ENCODE peak calls at places on chromosome 11, in nine cellular contexts. One of them, this sample, is unnamed.

GRCh38 chr11:17740649-17741235 is 6.2 kb downstream of the KCNC1 start:
- DNase-seq in uterus: no peak
- DNase-seq in H1: no peak
- DNase-seq in transverse colon: no peak
- DNase-seq in Peyer's patch: peak; percentile 23
- DNase-seq in K562: no peak
- DNase-seq in HepG2: no peak
- DNase-seq in heart left ventricle: peak; percentile 25
- DNase-seq in testis: no peak
- DNase-seq in this sample: no peak

GRCh38 chr11:2380807-2381350 is 3.8 kb downstream of the CD81 start:
- DNase-seq in testis: peak; percentile 84
- DNase-seq in heart left ventricle: peak; percentile 89
- DNase-seq in uterus: peak; percentile 56
- DNase-seq in H1: no peak
- DNase-seq in HepG2: no peak
- DNase-seq in K562: no peak
- DNase-seq in Peyer's patch: no peak
- DNase-seq in transverse colon: peak; percentile 70
- DNase-seq in this sample: peak; percentile 88

GRCh38 chr11:76077575-76078150 is 128.6 kb downstream of the WNT11 start:
- DNase-seq in transverse colon: no peak
- DNase-seq in HepG2: no peak
- DNase-seq in uterus: no peak
- DNase-seq in K562: no peak
- DNase-seq in Peyer's patch: no peak
- DNase-seq in H1: no peak
- DNase-seq in heart left ventricle: no peak
- DNase-seq in testis: no peak
- DNase-seq in this sample: peak; percentile 60

GRCh38 chr11:24093410-24093809 is 403.4 kb upstream of the LUZP2 start:
- DNase-seq in transverse colon: no peak
- DNase-seq in uterus: no peak
- DNase-seq in heart left ventricle: no peak
- DNase-seq in testis: no peak
- DNase-seq in Peyer's patch: no peak
- DNase-seq in HepG2: no peak
- DNase-seq in K562: no peak
- DNase-seq in H1: no peak
- DNase-seq in this sample: no peak

GRCh38 chr11:22539851-22540376 is 85.7 kb downstream of the FANCF start:
- DNase-seq in testis: no peak
- DNase-seq in uterus: no peak
- DNase-seq in heart left ventricle: no peak
- DNase-seq in transverse colon: no peak
- DNase-seq in K562: no peak
- DNase-seq in H1: no peak
- DNase-seq in Peyer's patch: no peak
- DNase-seq in HepG2: peak; percentile 9
- DNase-seq in this sample: peak; percentile 3

GRCh38 chr11:131895865-131896264 is 525.5 kb downstream of the NTM start:
- DNase-seq in HepG2: no peak
- DNase-seq in K562: no peak
- DNase-seq in H1: no peak
- DNase-seq in Peyer's patch: no peak
- DNase-seq in heart left ventricle: no peak
- DNase-seq in transverse colon: no peak
- DNase-seq in uterus: no peak
- DNase-seq in testis: no peak
- DNase-seq in this sample: no peak

GRCh38 chr11:65685981-65686380 is 23.3 kb upstream of the RELA start:
- DNase-seq in HepG2: no peak
- DNase-seq in K562: no peak
- DNase-seq in H1: no peak
- DNase-seq in Peyer's patch: no peak
- DNase-seq in transverse colon: no peak
- DNase-seq in testis: peak; percentile 56
- DNase-seq in heart left ventricle: no peak
- DNase-seq in uterus: no peak
- DNase-seq in this sample: no peak

GRCh38 chr11:105489431-105489830 is 120.4 kb upstream of the GRIA4 start:
- DNase-seq in uterus: no peak
- DNase-seq in HepG2: no peak
- DNase-seq in heart left ventricle: no peak
- DNase-seq in H1: no peak
- DNase-seq in testis: no peak
- DNase-seq in transverse colon: no peak
- DNase-seq in K562: no peak
- DNase-seq in Peyer's patch: no peak
- DNase-seq in this sample: no peak

GRCh38 chr11:76335827-76336226 is 45.1 kb downstream of the THAP12 start:
- DNase-seq in H1: no peak
- DNase-seq in transverse colon: no peak
- DNase-seq in K562: no peak
- DNase-seq in Peyer's patch: no peak
- DNase-seq in testis: no peak
- DNase-seq in HepG2: no peak
- DNase-seq in uterus: no peak
- DNase-seq in heart left ventricle: no peak
- DNase-seq in this sample: peak; percentile 47

GRCh38 chr11:77126861-77127673 is 979 bp upstream of the MYO7A start:
- DNase-seq in heart left ventricle: peak; percentile 76
- DNase-seq in uterus: peak; percentile 33
- DNase-seq in Peyer's patch: peak; percentile 83
- DNase-seq in transverse colon: peak; percentile 68
- DNase-seq in K562: peak; percentile 82
- DNase-seq in HepG2: no peak
- DNase-seq in H1: peak; percentile 89
- DNase-seq in testis: peak; percentile 68
- DNase-seq in this sample: peak; percentile 53

GRCh38 chr11:111334495-111335123 is 36.3 kb downstream of the POU2AF3 start:
- DNase-seq in transverse colon: peak; percentile 48
- DNase-seq in K562: no peak
- DNase-seq in testis: no peak
- DNase-seq in HepG2: peak; percentile 99
- DNase-seq in uterus: no peak
- DNase-seq in Peyer's patch: no peak
- DNase-seq in heart left ventricle: no peak
- DNase-seq in H1: no peak
- DNase-seq in this sample: no peak

GRCh38 chr11:69292221-69292648 is 1.7 kb upstream of the MYEOV start:
- DNase-seq in K562: peak; percentile 80
- DNase-seq in testis: no peak
- DNase-seq in H1: peak; percentile 84
- DNase-seq in heart left ventricle: peak; percentile 77
- DNase-seq in HepG2: no peak
- DNase-seq in Peyer's patch: no peak
- DNase-seq in uterus: no peak
- DNase-seq in transverse colon: peak; percentile 50
- DNase-seq in this sample: peak; percentile 80

GRCh38 chr11:2789331-2789730 is 89.5 kb upstream of the KCNQ1OT1 start:
- DNase-seq in H1: peak; percentile 42
- DNase-seq in Peyer's patch: no peak
- DNase-seq in HepG2: no peak
- DNase-seq in K562: no peak
- DNase-seq in testis: no peak
- DNase-seq in heart left ventricle: peak; percentile 28
- DNase-seq in transverse colon: no peak
- DNase-seq in uterus: no peak
- DNase-seq in this sample: no peak

GRCh38 chr11:131372243-131372930 is 2.0 kb downstream of the NTM start:
- DNase-seq in testis: no peak
- DNase-seq in heart left ventricle: no peak
- DNase-seq in K562: no peak
- DNase-seq in H1: no peak
- DNase-seq in uterus: no peak
- DNase-seq in HepG2: no peak
- DNase-seq in Peyer's patch: no peak
- DNase-seq in transverse colon: no peak
- DNase-seq in this sample: no peak

GRCh38 chr11:111601979-111602864 is at the start of gene SIK2:
- DNase-seq in testis: peak; percentile 94
- DNase-seq in Peyer's patch: peak; percentile 96
- DNase-seq in uterus: peak; percentile 94
- DNase-seq in H1: peak; percentile 92
- DNase-seq in heart left ventricle: peak; percentile 97
- DNase-seq in HepG2: peak; percentile 89
- DNase-seq in transverse colon: peak; percentile 95
- DNase-seq in K562: peak; percentile 95
- DNase-seq in this sample: peak; percentile 99

GRCh38 chr11:103035216-103035615 is 56.7 kb downstream of the DCUN1D5 start:
- DNase-seq in heart left ventricle: no peak
- DNase-seq in Peyer's patch: no peak
- DNase-seq in H1: no peak
- DNase-seq in uterus: no peak
- DNase-seq in HepG2: no peak
- DNase-seq in K562: no peak
- DNase-seq in testis: no peak
- DNase-seq in transverse colon: no peak
- DNase-seq in this sample: no peak

GRCh38 chr11:103035656-103036434 is 56.1 kb downstream of the DCUN1D5 start:
- DNase-seq in testis: peak; percentile 49
- DNase-seq in heart left ventricle: no peak
- DNase-seq in uterus: no peak
- DNase-seq in HepG2: peak; percentile 53
- DNase-seq in transverse colon: no peak
- DNase-seq in H1: no peak
- DNase-seq in K562: peak; percentile 49
- DNase-seq in Peyer's patch: no peak
- DNase-seq in this sample: peak; percentile 86

DNA sequence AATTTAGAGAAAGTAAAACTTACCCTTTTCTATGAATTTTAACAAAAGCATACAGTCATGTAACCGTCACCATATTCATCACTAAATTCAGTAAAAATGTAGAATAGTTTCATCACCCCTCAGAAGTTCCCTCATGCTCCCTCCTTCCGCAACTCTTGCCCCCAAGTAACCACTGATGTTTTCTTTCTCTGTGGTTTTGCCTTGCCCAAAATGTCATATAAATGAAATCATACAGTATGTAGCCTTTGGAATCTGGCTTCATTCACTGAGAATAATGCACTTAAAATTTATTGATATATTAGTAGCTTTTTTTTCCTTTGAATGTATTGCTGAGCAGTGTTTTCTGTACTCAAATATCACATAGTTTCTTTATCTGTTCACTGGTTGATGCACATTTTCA is 60.1 kb downstream of the DCUN1D5 start:
- DNase-seq in heart left ventricle: no peak
- DNase-seq in K562: no peak
- DNase-seq in HepG2: no peak
- DNase-seq in testis: no peak
- DNase-seq in transverse colon: no peak
- DNase-seq in Peyer's patch: no peak
- DNase-seq in H1: no peak
- DNase-seq in uterus: no peak
- DNase-seq in this sample: no peak
- H3K4me3 ChIP-seq in heart left ventricle: no peak overlapping the region
- H3K4me3 ChIP-seq in K562: no peak overlapping the region
- H3K4me3 ChIP-seq in HepG2: no peak overlapping the region
- H3K4me3 ChIP-seq in testis: no peak overlapping the region
- H3K4me3 ChIP-seq in transverse colon: no peak overlapping the region
- H3K4me3 ChIP-seq in Peyer's patch: no peak overlapping the region
- H3K4me3 ChIP-seq in H1: no peak overlapping the region
- H3K4me3 ChIP-seq in uterus: no peak overlapping the region
- H3K4me3 ChIP-seq in this sample: no peak overlapping the region

GRCh38 chr11:70812472-70812871 is 414.1 kb downstream of the CTTN start:
- DNase-seq in Peyer's patch: no peak
- DNase-seq in K562: no peak
- DNase-seq in testis: no peak
- DNase-seq in HepG2: no peak
- DNase-seq in heart left ventricle: peak; percentile 23
- DNase-seq in uterus: no peak
- DNase-seq in H1: no peak
- DNase-seq in transverse colon: no peak
- DNase-seq in this sample: no peak
- TF ChIP-seq POLR2A in Peyer's patch: no peak
- TF ChIP-seq POLR2A in K562: no peak
- TF ChIP-seq POLR2A in testis: no peak
- TF ChIP-seq POLR2A in HepG2: no peak
- TF ChIP-seq POLR2A in heart left ventricle: no peak
- TF ChIP-seq POLR2A in uterus: no peak
- TF ChIP-seq POLR2A in H1: no peak
- TF ChIP-seq POLR2A in transverse colon: no peak
- TF ChIP-seq POLR2A in this sample: no peak

DNA sequence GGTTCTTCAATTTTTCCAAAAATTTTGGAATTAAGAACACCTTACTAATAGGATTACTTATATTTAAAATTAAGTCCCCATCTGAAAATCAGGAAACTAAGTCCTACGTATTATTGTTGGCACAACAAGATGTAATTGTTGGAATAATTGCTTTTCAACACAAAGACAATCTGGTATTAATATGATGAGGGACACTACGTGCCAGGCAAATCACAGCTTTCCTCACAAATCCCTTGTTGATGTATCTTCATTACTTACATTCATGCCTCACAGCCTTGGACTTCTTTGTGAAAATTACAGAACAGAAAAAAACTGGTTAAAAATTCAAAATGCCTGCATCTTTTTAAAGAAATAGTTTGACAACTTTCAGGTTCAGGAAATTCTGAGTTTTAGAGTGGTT is 23.2 kb upstream of the CCDC34 start:
- DNase-seq in HepG2: no peak
- DNase-seq in heart left ventricle: no peak
- DNase-seq in Peyer's patch: no peak
- DNase-seq in H1: no peak
- DNase-seq in K562: no peak
- DNase-seq in uterus: no peak
- DNase-seq in transverse colon: no peak
- DNase-seq in testis: no peak
- DNase-seq in this sample: no peak
- H3K4me3 ChIP-seq in HepG2: no peak overlapping the region
- H3K4me3 ChIP-seq in heart left ventricle: no peak overlapping the region
- H3K4me3 ChIP-seq in Peyer's patch: no peak overlapping the region
- H3K4me3 ChIP-seq in H1: no peak overlapping the region
- H3K4me3 ChIP-seq in K562: no peak overlapping the region
- H3K4me3 ChIP-seq in uterus: no peak overlapping the region
- H3K4me3 ChIP-seq in transverse colon: no peak overlapping the region
- H3K4me3 ChIP-seq in testis: no peak overlapping the region
- H3K4me3 ChIP-seq in this sample: no peak overlapping the region

DNA sequence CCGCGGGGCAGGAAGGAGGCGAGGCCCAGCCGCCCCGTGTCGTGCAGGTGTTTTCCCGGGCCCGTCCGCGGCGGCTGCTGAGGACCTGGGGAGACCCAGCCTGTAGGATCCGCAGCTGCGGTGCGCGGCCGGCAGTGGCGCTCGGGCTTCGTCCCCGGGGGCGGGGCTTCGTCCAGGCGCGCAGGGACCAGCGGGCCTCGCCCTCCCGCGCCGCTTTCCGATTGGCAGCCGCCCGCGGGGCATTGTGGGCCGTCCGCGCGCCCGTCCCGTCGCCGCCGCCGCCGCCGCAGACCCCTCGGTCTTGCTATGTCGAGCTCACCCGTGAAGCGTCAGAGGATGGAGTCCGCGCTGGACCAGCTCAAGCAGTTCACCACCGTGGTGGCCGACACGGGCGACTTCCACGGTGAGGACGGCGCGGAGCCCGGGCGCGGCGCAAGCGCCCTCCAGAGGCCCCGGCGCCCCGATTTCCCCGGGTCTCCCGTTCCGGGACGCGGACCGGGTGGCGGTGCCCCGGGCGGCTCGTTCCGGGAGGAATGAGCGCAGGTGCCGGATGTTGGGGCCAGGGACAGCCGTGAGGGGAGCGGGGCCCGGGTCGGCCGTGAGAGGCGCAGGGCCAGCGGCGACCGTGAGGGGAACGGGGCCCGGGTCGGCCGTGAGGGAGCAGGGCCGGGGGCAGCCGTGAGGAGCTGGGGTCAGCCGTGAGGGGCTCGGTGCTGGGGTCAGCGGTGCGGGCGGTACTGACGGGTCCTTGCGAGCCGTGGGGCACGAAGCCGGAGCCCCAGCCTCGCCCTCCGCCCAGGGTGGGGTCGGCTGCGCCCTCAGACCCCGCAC is at the start of gene TALDO1:
- DNase-seq in K562: peak; percentile 93
- DNase-seq in H1: peak; percentile 96
- DNase-seq in heart left ventricle: peak; percentile 97
- DNase-seq in uterus: peak; percentile 86
- DNase-seq in HepG2: peak; percentile 76
- DNase-seq in transverse colon: peak; percentile 94
- DNase-seq in Peyer's patch: peak; percentile 96
- DNase-seq in testis: peak; percentile 93
- DNase-seq in this sample: peak; percentile 92
- TF ChIP-seq POLR2A in K562: peak; percentile 88
- TF ChIP-seq POLR2A in H1: peak; percentile 81
- TF ChIP-seq POLR2A in heart left ventricle: peak; percentile 77
- TF ChIP-seq POLR2A in uterus: no peak
- TF ChIP-seq POLR2A in HepG2: peak; percentile 33
- TF ChIP-seq POLR2A in transverse colon: peak; percentile 50
- TF ChIP-seq POLR2A in Peyer's patch: peak; percentile 64
- TF ChIP-seq POLR2A in testis: peak; percentile 19
- TF ChIP-seq POLR2A in this sample: peak; percentile 83